ENCODE peak calls at places on chromosomes 6 and 20, in seven cellular contexts. One of them, this sample, is unnamed.

GRCh38 chr6:47772359-47772758 is 9.5 kb upstream of the OPN5 start:
- DNase-seq in transverse colon: no peak
- DNase-seq in prostate gland: no peak
- DNase-seq in H1: no peak
- DNase-seq in stomach: no peak
- DNase-seq in sigmoid colon: no peak
- DNase-seq in endothelial cell of umbilical vein: no peak
- DNase-seq in this sample: no peak

GRCh38 chr6:3905853-3906190 is 56.6 kb downstream of the FAM50B start:
- DNase-seq in transverse colon: no peak
- DNase-seq in prostate gland: no peak
- DNase-seq in H1: no peak
- DNase-seq in stomach: no peak
- DNase-seq in sigmoid colon: no peak
- DNase-seq in endothelial cell of umbilical vein: no peak
- DNase-seq in this sample: no peak

GRCh38 chr6:157054531-157054979 is 268.8 kb downstream of the TMEM242 start:
- DNase-seq in transverse colon: no peak
- DNase-seq in prostate gland: no peak
- DNase-seq in H1: no peak
- DNase-seq in stomach: no peak
- DNase-seq in sigmoid colon: no peak
- DNase-seq in endothelial cell of umbilical vein: no peak
- DNase-seq in this sample: no peak

GRCh38 chr6:15244605-15245360 is 1.1 kb upstream of the JARID2 start:
- DNase-seq in transverse colon: peak; percentile 84
- DNase-seq in prostate gland: peak; percentile 74
- DNase-seq in H1: no peak
- DNase-seq in stomach: peak; percentile 80
- DNase-seq in sigmoid colon: peak; percentile 95
- DNase-seq in endothelial cell of umbilical vein: peak; percentile 60
- DNase-seq in this sample: peak; percentile 74

GRCh38 chr6:141744971-141745370 is 387.8 kb upstream of the GJE1 start:
- DNase-seq in transverse colon: no peak
- DNase-seq in prostate gland: no peak
- DNase-seq in H1: no peak
- DNase-seq in stomach: no peak
- DNase-seq in sigmoid colon: no peak
- DNase-seq in endothelial cell of umbilical vein: peak; percentile 77
- DNase-seq in this sample: no peak

GRCh38 chr6:136051140-136051775 is 198.9 kb downstream of the MTFR2 start:
- DNase-seq in transverse colon: no peak
- DNase-seq in prostate gland: no peak
- DNase-seq in H1: no peak
- DNase-seq in stomach: no peak
- DNase-seq in sigmoid colon: no peak
- DNase-seq in endothelial cell of umbilical vein: peak; percentile 88
- DNase-seq in this sample: no peak

GRCh38 chr20:32559753-32560380 is 25.3 kb downstream of the NOL4L start:
- DNase-seq in transverse colon: no peak
- DNase-seq in prostate gland: no peak
- DNase-seq in H1: no peak
- DNase-seq in stomach: no peak
- DNase-seq in sigmoid colon: no peak
- DNase-seq in endothelial cell of umbilical vein: no peak
- DNase-seq in this sample: no peak

GRCh38 chr6:3789018-3789895 is 37.7 kb upstream of the PXDC1 start:
- DNase-seq in transverse colon: no peak
- DNase-seq in prostate gland: no peak
- DNase-seq in H1: no peak
- DNase-seq in stomach: no peak
- DNase-seq in sigmoid colon: no peak
- DNase-seq in endothelial cell of umbilical vein: no peak
- DNase-seq in this sample: no peak

GRCh38 chr6:130843575-130844320 is 16.5 kb downstream of the SMLR1 start:
- DNase-seq in transverse colon: no peak
- DNase-seq in prostate gland: no peak
- DNase-seq in H1: no peak
- DNase-seq in stomach: no peak
- DNase-seq in sigmoid colon: no peak
- DNase-seq in endothelial cell of umbilical vein: peak; percentile 64
- DNase-seq in this sample: no peak

GRCh38 chr20:40276291-40276690 is 412.7 kb downstream of the MAFB start:
- DNase-seq in transverse colon: no peak
- DNase-seq in prostate gland: no peak
- DNase-seq in H1: no peak
- DNase-seq in stomach: no peak
- DNase-seq in sigmoid colon: no peak
- DNase-seq in endothelial cell of umbilical vein: no peak
- DNase-seq in this sample: no peak
- TF ChIP-seq POLR2AphosphoS5 in transverse colon: no peak
- TF ChIP-seq POLR2AphosphoS5 in prostate gland: no peak
- TF ChIP-seq POLR2AphosphoS5 in H1: no peak
- TF ChIP-seq POLR2AphosphoS5 in stomach: no peak
- TF ChIP-seq POLR2AphosphoS5 in sigmoid colon: no peak
- TF ChIP-seq POLR2AphosphoS5 in endothelial cell of umbilical vein: no peak
- TF ChIP-seq POLR2AphosphoS5 in this sample: no peak

GRCh38 chr20:34017610-34018009 is 23.9 kb downstream of the RALY start:
- DNase-seq in transverse colon: no peak
- DNase-seq in prostate gland: no peak
- DNase-seq in H1: no peak
- DNase-seq in stomach: no peak
- DNase-seq in sigmoid colon: no peak
- DNase-seq in endothelial cell of umbilical vein: no peak
- DNase-seq in this sample: no peak

GRCh38 chr20:34016736-34017135 is 23.0 kb downstream of the RALY start:
- DNase-seq in transverse colon: no peak
- DNase-seq in prostate gland: no peak
- DNase-seq in H1: no peak
- DNase-seq in stomach: no peak
- DNase-seq in sigmoid colon: no peak
- DNase-seq in endothelial cell of umbilical vein: no peak
- DNase-seq in this sample: no peak

GRCh38 chr20:34013532-34013931 is 19.8 kb downstream of the RALY start:
- DNase-seq in transverse colon: no peak
- DNase-seq in prostate gland: no peak
- DNase-seq in H1: no peak
- DNase-seq in stomach: no peak
- DNase-seq in sigmoid colon: no peak
- DNase-seq in endothelial cell of umbilical vein: no peak
- DNase-seq in this sample: no peak

GRCh38 chr20:34014878-34015277 is 21.2 kb downstream of the RALY start:
- DNase-seq in transverse colon: no peak
- DNase-seq in prostate gland: no peak
- DNase-seq in H1: no peak
- DNase-seq in stomach: no peak
- DNase-seq in sigmoid colon: no peak
- DNase-seq in endothelial cell of umbilical vein: no peak
- DNase-seq in this sample: no peak

DNA sequence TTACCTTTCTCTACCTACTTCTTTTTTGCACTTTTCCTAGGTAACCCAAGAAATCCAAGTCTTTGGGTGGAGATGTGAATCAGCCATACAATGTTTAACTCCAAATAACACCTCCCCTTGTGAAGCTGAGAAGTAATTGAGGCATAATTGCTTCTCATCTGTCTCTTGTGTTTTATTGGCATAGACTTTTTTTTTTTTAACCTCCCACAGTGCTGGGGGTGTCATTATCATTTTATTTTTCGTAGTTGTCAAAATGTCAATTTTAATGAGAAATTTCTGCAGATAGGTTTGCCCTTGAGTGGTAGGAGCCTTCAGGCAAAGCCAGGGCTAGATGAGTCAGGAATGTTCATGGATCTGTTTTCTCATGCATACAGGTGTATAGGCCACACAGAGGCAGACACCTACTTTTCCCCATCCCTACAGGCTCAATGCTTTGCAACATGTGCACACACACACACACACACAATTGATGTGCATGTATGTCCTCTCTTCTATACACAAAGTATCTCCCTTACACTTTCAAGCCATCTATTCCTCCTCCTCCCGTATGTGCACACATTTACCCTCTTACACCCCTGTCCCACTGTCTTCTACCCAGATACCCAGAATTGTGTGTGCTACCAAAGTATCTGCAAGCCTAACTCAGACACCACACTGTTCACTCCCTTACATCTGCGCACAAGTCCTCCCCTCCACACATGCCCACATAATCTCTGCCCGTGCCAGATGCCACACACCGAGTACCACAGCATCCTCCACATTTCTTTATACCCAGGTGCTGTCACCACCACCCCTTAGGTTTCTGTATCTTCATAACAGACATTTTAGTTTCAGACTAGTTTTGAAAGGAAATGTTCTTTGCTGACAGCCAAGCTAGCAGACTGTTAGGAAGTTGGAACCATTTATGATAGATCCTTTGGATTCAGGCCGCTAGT is 22.0 kb downstream of the RALY start:
- DNase-seq in transverse colon: no peak
- DNase-seq in prostate gland: no peak
- DNase-seq in H1: no peak
- DNase-seq in stomach: no peak
- DNase-seq in sigmoid colon: no peak
- DNase-seq in endothelial cell of umbilical vein: no peak
- DNase-seq in this sample: no peak
- H3K4me1 ChIP-seq in transverse colon: peaks cover 54% of the 10 kb centered on the region
- H3K4me1 ChIP-seq in prostate gland: no peaks in the 10 kb centered on the region
- H3K4me1 ChIP-seq in H1: peaks cover 18% of the 10 kb centered on the region
- H3K4me1 ChIP-seq in stomach: peaks cover 27% of the 10 kb centered on the region
- H3K4me1 ChIP-seq in sigmoid colon: peaks cover 80% of the 10 kb centered on the region
- H3K4me1 ChIP-seq in endothelial cell of umbilical vein: no peaks in the 10 kb centered on the region
- H3K4me1 ChIP-seq in this sample: peaks cover 2% of the 10 kb centered on the region

GRCh38 chr6:91449539-91449938 is 862.7 kb upstream of the MAP3K7 start:
- DNase-seq in transverse colon: no peak
- DNase-seq in prostate gland: no peak
- DNase-seq in H1: no peak
- DNase-seq in stomach: no peak
- DNase-seq in sigmoid colon: no peak
- DNase-seq in endothelial cell of umbilical vein: no peak
- DNase-seq in this sample: no peak

GRCh38 chr6:91442342-91442741 is 855.5 kb upstream of the MAP3K7 start:
- DNase-seq in transverse colon: no peak
- DNase-seq in prostate gland: no peak
- DNase-seq in H1: no peak
- DNase-seq in stomach: no peak
- DNase-seq in sigmoid colon: no peak
- DNase-seq in endothelial cell of umbilical vein: no peak
- DNase-seq in this sample: no peak

GRCh38 chr6:91447530-91447929 is 860.7 kb upstream of the MAP3K7 start:
- DNase-seq in transverse colon: no peak
- DNase-seq in prostate gland: no peak
- DNase-seq in H1: no peak
- DNase-seq in stomach: no peak
- DNase-seq in sigmoid colon: no peak
- DNase-seq in endothelial cell of umbilical vein: no peak
- DNase-seq in this sample: no peak

DNA sequence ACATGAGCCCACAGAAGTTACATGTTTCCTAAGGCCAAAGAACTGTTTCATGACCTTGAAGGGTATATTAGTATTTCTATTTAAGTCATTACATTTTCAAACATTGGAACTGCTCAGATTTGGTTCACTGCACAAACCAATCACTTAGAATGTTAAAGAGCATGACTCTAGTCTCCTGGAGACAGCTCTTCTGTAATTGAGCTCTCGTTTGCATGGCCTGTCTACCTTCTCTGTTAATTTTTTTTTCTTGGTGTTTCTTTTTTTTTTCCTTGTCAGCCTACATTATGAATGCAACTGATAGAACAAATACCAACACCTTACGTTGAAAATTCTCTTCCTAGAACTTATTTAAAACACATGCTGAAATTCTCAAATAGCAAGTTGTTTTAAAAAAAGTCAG is 860.2 kb upstream of the MAP3K7 start:
- DNase-seq in transverse colon: no peak
- DNase-seq in prostate gland: no peak
- DNase-seq in H1: no peak
- DNase-seq in stomach: no peak
- DNase-seq in sigmoid colon: no peak
- DNase-seq in endothelial cell of umbilical vein: no peak
- DNase-seq in this sample: no peak
- TF ChIP-seq POLR2AphosphoS5 in transverse colon: no peak
- TF ChIP-seq POLR2AphosphoS5 in prostate gland: no peak
- TF ChIP-seq POLR2AphosphoS5 in H1: no peak
- TF ChIP-seq POLR2AphosphoS5 in stomach: no peak
- TF ChIP-seq POLR2AphosphoS5 in sigmoid colon: no peak
- TF ChIP-seq POLR2AphosphoS5 in endothelial cell of umbilical vein: no peak
- TF ChIP-seq POLR2AphosphoS5 in this sample: no peak

DNA sequence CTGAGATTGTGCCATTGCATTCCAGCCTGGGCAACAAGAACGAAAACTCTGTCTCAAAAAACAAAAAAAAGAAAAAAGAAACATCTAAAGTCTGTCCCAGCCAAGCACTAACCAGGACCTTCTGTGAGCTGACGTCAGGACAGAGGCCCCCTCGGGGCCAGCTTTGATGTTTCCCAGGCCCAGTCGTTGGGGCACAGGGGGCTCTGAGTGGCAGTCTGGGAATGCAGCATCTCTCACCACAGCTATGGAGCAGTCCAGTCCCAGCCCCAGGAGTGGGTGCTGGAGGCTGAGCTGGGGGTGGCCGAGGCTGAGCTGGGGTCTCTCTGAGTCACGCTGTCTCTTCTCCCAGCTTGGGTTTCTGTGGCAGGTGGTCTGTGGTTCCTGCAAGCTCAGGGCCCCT is 46.0 kb upstream of the SRF start:
- DNase-seq in transverse colon: no peak
- DNase-seq in prostate gland: no peak
- DNase-seq in H1: no peak
- DNase-seq in stomach: no peak
- DNase-seq in sigmoid colon: no peak
- DNase-seq in endothelial cell of umbilical vein: no peak
- DNase-seq in this sample: no peak
- H3K4me1 ChIP-seq in transverse colon: peaks cover 3% of the 10 kb centered on the region
- H3K4me1 ChIP-seq in prostate gland: peaks cover 10% of the 10 kb centered on the region
- H3K4me1 ChIP-seq in H1: peaks cover 8% of the 10 kb centered on the region
- H3K4me1 ChIP-seq in stomach: peaks cover 17% of the 10 kb centered on the region
- H3K4me1 ChIP-seq in sigmoid colon: peaks cover 16% of the 10 kb centered on the region
- H3K4me1 ChIP-seq in endothelial cell of umbilical vein: no peaks in the 10 kb centered on the region
- H3K4me1 ChIP-seq in this sample: peaks cover 28% of the 10 kb centered on the region

GRCh38 chr20:16025084-16025483 is 548.2 kb downstream of the KIF16B start:
- DNase-seq in transverse colon: no peak
- DNase-seq in prostate gland: no peak
- DNase-seq in H1: no peak
- DNase-seq in stomach: no peak
- DNase-seq in sigmoid colon: no peak
- DNase-seq in endothelial cell of umbilical vein: no peak
- DNase-seq in this sample: no peak

GRCh38 chr20:16030253-16030652 is 543.0 kb downstream of the KIF16B start:
- DNase-seq in transverse colon: no peak
- DNase-seq in prostate gland: no peak
- DNase-seq in H1: no peak
- DNase-seq in stomach: no peak
- DNase-seq in sigmoid colon: no peak
- DNase-seq in endothelial cell of umbilical vein: no peak
- DNase-seq in this sample: no peak

GRCh38 chr20:16028923-16029322 is 544.3 kb downstream of the KIF16B start:
- DNase-seq in transverse colon: no peak
- DNase-seq in prostate gland: no peak
- DNase-seq in H1: no peak
- DNase-seq in stomach: no peak
- DNase-seq in sigmoid colon: no peak
- DNase-seq in endothelial cell of umbilical vein: no peak
- DNase-seq in this sample: no peak

GRCh38 chr20:16027710-16028109 is 545.5 kb downstream of the KIF16B start:
- DNase-seq in transverse colon: no peak
- DNase-seq in prostate gland: no peak
- DNase-seq in H1: no peak
- DNase-seq in stomach: no peak
- DNase-seq in sigmoid colon: no peak
- DNase-seq in endothelial cell of umbilical vein: no peak
- DNase-seq in this sample: no peak
- TF ChIP-seq POLR2AphosphoS5 in transverse colon: no peak
- TF ChIP-seq POLR2AphosphoS5 in prostate gland: no peak
- TF ChIP-seq POLR2AphosphoS5 in H1: no peak
- TF ChIP-seq POLR2AphosphoS5 in stomach: no peak
- TF ChIP-seq POLR2AphosphoS5 in sigmoid colon: no peak
- TF ChIP-seq POLR2AphosphoS5 in endothelial cell of umbilical vein: no peak
- TF ChIP-seq POLR2AphosphoS5 in this sample: no peak